ENCODE peak calls at places on chromosomes 6 and 20, in seven cellular contexts. X is activated CD4-positive, alpha-beta T cell treated with anti-CD3 and anti-CD28 coated beads, Interleukin-2, amount 50 U/mL, for 1 hour; E is dermis microvascular lymphatic vessel endothelial cell; P is heart right ventricle; H is NCI-H2029 treated with DMSO at 0.1 percent for 48 hours; R is NCI-H460; D is mesenchymal stem cell. T is an unnamed sample.

GRCh38 chr6:158408013-158408412 is 95.7 kb downstream of the TULP4 start:
- DNase-seq in X (no peak), E (no peak), P (no peak), H (no peak), R (no peak), D (no peak), T (no peak)

GRCh38 chr6:150175611-150176151 is 32.8 kb downstream of the PPP1R14C start:
- DNase-seq in X (no peak), E (no peak), P (no peak), H (no peak), R (no peak), D (no peak), T (no peak)

GRCh38 chr6:88220493-88220892 is 54.3 kb upstream of the CNR1 start:
- DNase-seq in X (no peak), E (no peak), P (no peak), H (peak), R (peak), D (peak), T (no peak)

GRCh38 chr20:20837574-20838021 is 125.2 kb upstream of the RALGAPA2 start:
- DNase-seq in X (peak), E (no peak), P (peak), H (peak), R (peak), D (peak), T (no peak)

GRCh38 chr6:106025655-106026054 is 60.5 kb upstream of the PRDM1 start:
- DNase-seq in X (no peak), E (no peak), P (no peak), H (no peak), R (no peak), D (no peak), T (no peak)

GRCh38 chr6:99412065-99412464 is 13.0 kb downstream of the PNISR start:
- DNase-seq in X (no peak), E (no peak), P (no peak), H (no peak), R (no peak), D (no peak), T (no peak)

GRCh38 chr6:84539122-84539856 is 225.1 kb downstream of the TBX18 start:
- DNase-seq in X (no peak), E (no peak), P (no peak), H (no peak), R (no peak), D (no peak), T (no peak)

GRCh38 chr6:89359561-89359960 is 7.0 kb upstream of the UBE2J1 start:
- DNase-seq in X (no peak), E (no peak), P (no peak), H (no peak), R (no peak), D (no peak), T (no peak)

GRCh38 chr20:41360831-41361756 is 5.5 kb downstream of the EMILIN3 start:
- DNase-seq in X (no peak), E (no peak), P (no peak), H (no peak), R (no peak), D (no peak), T (no peak)